ENCODE peak calls at places on chromosomes 6 and 20, in five cellular contexts. L is SK-N-SH, Z is GM12878, B is HepG2, N is K562. S is an unnamed sample.

GRCh38 chr20:57395111-57395959 is 4.1 kb downstream of the RBM38 start:
- DNase-seq in Z (no peak), L (no peak), B (no peak), N (no peak), S (no peak)

GRCh38 chr6:43262000-43262779 is 18.9 kb downstream of the TTBK1 start:
- DNase-seq in L (no peak), B (peak; percentile 61), Z (no peak), N (no peak), S (no peak)

GRCh38 chr20:4766631-4767030 is 44.9 kb downstream of the PRND start:
- DNase-seq in L (no peak), B (no peak), Z (no peak), N (peak; percentile 21), S (no peak)

GRCh38 chr20:23664954-23665353 is 23.9 kb downstream of the CST4 start:
- DNase-seq in N (no peak), Z (no peak), B (no peak), L (no peak), S (no peak)

GRCh38 chr20:61693055-61693600 is 372.6 kb downstream of the TAF4 start:
- DNase-seq in B (no peak), N (no peak), L (peak; percentile 62), Z (no peak), S (no peak)

GRCh38 chr6:167840160-167840525 is 13.4 kb downstream of the AFDN start:
- DNase-seq in L (no peak), N (no peak), B (no peak), Z (no peak), S (no peak)

GRCh38 chr6:82397962-82398692 is 34.5 kb downstream of the TPBG start:
- DNase-seq in B (no peak), Z (no peak), L (no peak), N (no peak), S (no peak)

GRCh38 chr6:110513001-110513400 is 36.6 kb upstream of the SLC22A16 start:
- DNase-seq in L (no peak), B (no peak), Z (no peak), N (no peak), S (no peak)

GRCh38 chr6:42320762-42321161 is 103.1 kb upstream of the MRPS10 start:
- DNase-seq in L (no peak), Z (no peak), N (no peak), B (no peak), S (no peak)

GRCh38 chr6:1535295-1535694 is 74.4 kb upstream of the FOXC1 start:
- DNase-seq in N (no peak), L (no peak), B (no peak), Z (no peak), S (no peak)

GRCh38 chr6:51965222-51965801 is 122.1 kb downstream of the PKHD1 start:
- DNase-seq in Z (no peak), N (no peak), L (no peak), B (no peak), S (no peak)

DNA sequence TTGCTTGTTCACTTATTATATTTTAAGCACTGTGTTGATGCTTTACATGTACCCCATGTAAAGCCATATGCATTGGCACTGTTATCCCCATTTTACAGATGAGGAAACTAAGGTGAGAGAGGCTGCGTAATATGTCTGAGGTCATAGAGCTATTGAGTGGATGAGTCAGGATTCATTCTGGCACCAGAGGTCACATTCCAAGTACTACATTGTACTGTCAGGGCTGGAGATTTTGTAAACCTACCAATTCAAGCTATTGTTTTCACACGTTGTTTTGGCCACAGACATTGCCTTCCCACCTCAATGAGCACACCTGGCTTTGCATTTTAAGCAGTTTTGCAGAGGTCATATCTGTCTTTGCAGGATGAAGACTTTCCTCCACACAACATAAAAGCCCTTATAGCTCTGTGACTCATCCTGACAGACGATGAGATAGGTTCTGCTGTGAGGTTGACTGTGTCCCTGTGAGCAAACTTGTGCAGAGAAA is 33.2 kb downstream of the ANKS1A start:
- DNase-seq in Z (no peak), L (no peak), N (no peak), B (peak; percentile 20), S (no peak)
- TF ChIP-seq FOXM1 in Z (no peak), L (no peak), N (no peak), B (no peak), S (no peak)

DNA sequence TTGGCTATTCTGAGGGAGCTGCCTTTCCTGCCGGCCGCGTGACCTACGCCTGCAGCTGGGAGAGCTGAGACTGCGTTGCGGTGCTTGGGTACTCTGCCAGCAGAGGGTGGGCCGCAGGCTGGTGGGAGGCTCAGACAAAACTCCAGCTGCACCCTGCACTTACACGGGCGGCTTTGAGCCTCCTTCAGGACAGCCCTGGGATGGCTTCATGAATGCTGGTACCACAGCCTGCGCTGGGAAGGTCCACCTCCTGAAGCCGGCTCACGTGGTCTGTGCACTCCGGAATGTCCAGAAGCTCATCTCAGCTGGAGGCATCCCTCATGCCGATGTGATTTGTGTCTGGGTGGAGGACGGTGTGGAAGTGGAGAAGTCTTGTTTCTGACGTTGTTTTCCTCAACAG is 223.6 kb downstream of the DLL1 start:
- DNase-seq in L (no peak), Z (no peak), B (no peak), N (no peak), S (no peak)
- TF ChIP-seq FOXM1 in L (no peak), Z (no peak), B (no peak), N (no peak), S (no peak)

DNA sequence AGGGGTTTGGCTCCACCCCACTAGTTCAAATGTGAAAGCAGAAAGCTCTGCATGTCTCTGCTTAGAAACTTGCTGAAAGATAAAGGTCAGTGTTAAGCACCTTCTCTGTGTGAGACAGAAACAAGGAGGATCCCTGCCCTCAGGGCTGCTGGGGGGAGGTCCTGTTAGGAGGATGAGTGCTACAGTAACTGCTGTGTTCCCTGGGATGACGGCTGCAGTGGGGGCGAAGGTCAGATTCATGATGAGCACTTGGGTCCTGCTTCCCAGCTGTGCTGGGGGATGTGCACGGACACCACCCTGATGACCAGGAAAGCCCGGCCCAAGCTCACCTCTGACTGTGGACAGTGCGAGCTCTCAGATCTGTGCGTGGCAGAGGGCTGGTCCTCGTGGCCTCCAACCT is 252.6 kb downstream of the DLL1 start:
- DNase-seq in N (no peak), Z (no peak), L (no peak), B (no peak), S (no peak)
- TF ChIP-seq FOXM1 in N (no peak), Z (no peak), L (no peak), B (no peak), S (no peak)

GRCh38 chr20:35544436-35544835 is 2.6 kb downstream of the ERGIC3 start:
- DNase-seq in N (no peak), B (no peak), Z (no peak), L (no peak), S (no peak)

GRCh38 chr20:35541783-35542662 is at the start of gene ERGIC3:
- DNase-seq in B (peak; percentile 97), L (peak; percentile 97), N (peak; percentile 95), Z (peak; percentile 77), S (peak; percentile 94)

GRCh38 chr20:35541118-35541782 is 628 bp upstream of the ERGIC3 start:
- DNase-seq in L (no peak), B (no peak), Z (no peak), N (no peak), S (no peak)

GRCh38 chr20:35542990-35543389 is 1.1 kb downstream of the ERGIC3 start:
- DNase-seq in L (no peak), Z (no peak), N (no peak), B (no peak), S (no peak)

DNA sequence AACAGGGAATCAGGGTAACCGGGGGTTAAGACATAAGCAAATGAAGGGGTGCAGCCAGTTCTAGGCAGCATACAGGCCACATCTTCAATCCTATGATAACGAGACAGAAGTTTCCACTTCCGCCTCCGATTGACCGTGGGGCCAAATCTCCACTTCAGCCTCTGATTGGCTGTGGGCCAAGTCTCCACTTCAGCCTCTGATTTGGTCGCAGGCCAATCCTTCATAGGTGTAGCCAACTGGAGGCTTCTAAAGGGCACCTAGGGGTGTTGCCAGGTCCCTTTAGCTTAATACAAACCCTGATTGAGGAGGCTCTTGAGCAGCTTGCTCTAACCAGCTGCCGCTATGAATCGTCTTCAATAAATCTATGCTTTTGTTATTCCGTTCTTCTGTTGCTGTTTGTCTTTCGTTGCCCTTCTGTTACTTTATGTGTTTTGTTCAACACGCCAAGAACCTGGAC is 2.1 kb upstream of the ERGIC3 start:
- DNase-seq in L (no peak), Z (peak; percentile 70), B (peak; percentile 97), N (peak; percentile 46), S (peak; percentile 72)
- TF ChIP-seq FOXM1 in L (no peak), Z (no peak), B (no peak), N (no peak), S (no peak)

DNA sequence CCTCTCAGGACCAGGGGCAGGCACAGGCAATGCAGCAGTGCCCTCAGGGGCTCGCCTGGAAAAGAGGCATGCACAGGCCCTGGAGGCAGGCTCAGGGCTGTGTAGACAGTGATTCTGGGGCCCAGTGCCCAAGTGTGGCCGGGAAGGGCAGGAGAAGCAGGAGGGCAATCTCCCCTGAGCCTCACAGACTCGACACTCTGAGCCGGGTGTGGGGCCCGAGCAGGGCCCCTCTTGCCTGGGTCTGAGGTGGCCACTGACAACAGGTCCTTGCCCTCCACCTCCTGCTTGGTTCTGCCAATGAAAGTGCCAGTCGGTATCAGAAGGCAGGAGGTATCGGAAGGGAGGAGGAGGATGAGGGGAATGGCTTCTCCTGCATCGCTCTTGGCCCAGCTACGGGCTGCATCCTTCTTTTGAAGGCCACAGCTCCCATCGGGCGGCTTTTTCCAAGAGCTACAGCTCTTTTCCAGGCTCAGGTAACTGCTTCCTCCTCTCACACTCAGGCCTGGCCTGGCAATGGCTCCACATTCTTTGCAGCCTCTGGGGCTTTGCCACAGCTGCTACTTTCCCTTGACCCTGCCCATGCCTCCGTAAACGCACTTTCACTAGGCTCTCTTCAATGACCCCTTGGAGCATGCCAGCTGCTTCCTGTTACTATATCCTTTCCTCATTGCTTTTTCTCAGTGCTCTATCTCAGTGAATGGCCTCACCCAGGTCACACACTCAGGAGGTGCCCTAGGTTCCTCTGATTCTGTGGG is 24.5 kb downstream of the GABRR2 start:
- DNase-seq in Z (no peak), B (no peak), L (no peak), N (no peak), S (no peak)
- TF ChIP-seq FOXM1 in Z (no peak), B (no peak), L (no peak), N (no peak), S (no peak)

DNA sequence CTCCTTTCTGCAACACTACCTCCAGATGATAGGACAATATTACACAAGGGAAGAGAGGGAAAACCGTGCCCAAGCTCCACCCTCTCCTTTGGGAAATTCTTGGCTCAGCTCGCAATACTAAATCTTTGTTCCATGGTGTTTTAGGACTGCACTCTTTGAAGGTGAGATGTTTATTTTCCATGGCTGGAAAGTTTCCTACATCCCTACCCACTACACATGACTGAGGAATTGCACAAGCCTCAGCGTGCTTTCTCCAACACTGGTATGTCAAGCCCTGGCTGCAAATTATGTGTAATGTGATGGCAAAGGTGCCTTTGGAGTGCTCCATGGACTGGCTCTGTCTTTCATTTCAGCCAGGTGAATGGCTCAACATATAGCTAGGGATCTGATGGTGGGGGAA is 134.3 kb downstream of the ISM1 start:
- DNase-seq in N (no peak), B (peak; percentile 77), Z (no peak), L (no peak), S (no peak)
- TF ChIP-seq FOXM1 in N (no peak), B (no peak), Z (no peak), L (no peak), S (no peak)

GRCh38 chr6:132063738-132064137 is 112.6 kb upstream of the CCN2 start:
- DNase-seq in L (no peak), B (peak; percentile 55), N (no peak), Z (no peak), S (no peak)
- TF ChIP-seq FOXM1 in L (peak; percentile 36), B (no peak), N (no peak), Z (no peak), S (no peak)

S was measured in HEK293T.